ENCODE peak calls at places on chromosome 10, in ten cellular contexts. N is uterus, Q is GM23338, E is GM06990, T is psoas muscle, H is OCI-LY7, J is colonic mucosa, Y is astrocyte, S is mammary epithelial cell, R is transverse colon. W is an unnamed sample.
A peak's percentile ranks its signal among the peaks of the same experiment; 100 is the strongest.

GRCh38 chr10:109429956-109430760 is 493.2 kb downstream of the XPNPEP1 start:
- DNase-seq in N (no peak), Q (no peak), T (no peak), S (peak; percentile 2), Y (peak; percentile 89), H (no peak), J (no peak), R (no peak), E (no peak), W (peak; percentile 17)

GRCh38 chr10:46022978-46023702 is 7.3 kb downstream of the NCOA4 start:
- DNase-seq in J (peak; percentile 93), Q (peak; percentile 90), Y (peak; percentile 90), S (peak; percentile 87), E (peak; percentile 89), H (peak; percentile 61), T (peak; percentile 96), R (peak; percentile 93), N (peak; percentile 87), W (peak; percentile 94)

GRCh38 chr10:46283945-46284285 is 2.9 kb upstream of the ANTXRL start:
- DNase-seq in J (no peak), N (no peak), H (no peak), Q (no peak), T (no peak), E (no peak), S (no peak), R (peak; percentile 8), Y (no peak), W (no peak)

GRCh38 chr10:78464856-78465221 is 431.2 kb downstream of the RPS24 start:
- DNase-seq in J (no peak), T (no peak), R (no peak), H (no peak), N (no peak), E (no peak), Y (no peak), Q (no peak), S (no peak), W (no peak)

GRCh38 chr10:96714856-96715255 is 5.5 kb downstream of the PIK3AP1 start:
- DNase-seq in Q (no peak), N (no peak), Y (no peak), S (no peak), E (no peak), T (no peak), J (no peak), H (no peak), R (no peak), W (no peak)

GRCh38 chr10:22742678-22743077 is 28.3 kb upstream of the PIP4K2A start:
- DNase-seq in E (peak; percentile 39), N (no peak), R (no peak), S (no peak), T (no peak), Y (no peak), J (no peak), Q (no peak), H (peak; percentile 60), W (no peak)

GRCh38 chr10:77756319-77757232 is 119.0 kb upstream of the KCNMA1 start:
- DNase-seq in R (peak; percentile 24), T (no peak), Y (peak; percentile 46), J (peak; percentile 44), Q (peak; percentile 95), H (peak; percentile 23), N (no peak), E (no peak), S (peak; percentile 33), W (peak; percentile 88)

GRCh38 chr10:124740374-124741280 is 3.6 kb downstream of the FAM53B start:
- DNase-seq in Q (peak; percentile 46), T (peak; percentile 91), S (peak; percentile 88), R (peak; percentile 65), J (peak; percentile 71), E (peak; percentile 65), N (peak; percentile 75), H (peak; percentile 84), Y (no peak), W (peak; percentile 58)

GRCh38 chr10:22503315-22504090 is 158.2 kb downstream of the SPAG6 start:
- DNase-seq in N (no peak), R (no peak), Y (peak; percentile 63), E (no peak), Q (no peak), J (no peak), T (no peak), S (peak; percentile 43), H (no peak), W (no peak)

GRCh38 chr10:30630571-30630970 is 1.0 kb upstream of the LYZL2 start:
- DNase-seq in S (no peak), E (no peak), H (no peak), T (no peak), R (no peak), J (no peak), Y (no peak), N (no peak), Q (no peak), W (peak; percentile 85)

GRCh38 chr10:119871881-119872609 is 598 bp downstream of the MCMBP start:
- DNase-seq in E (peak; percentile 75), H (peak; percentile 72), S (peak; percentile 49), J (peak; percentile 74), T (peak; percentile 71), Q (peak; percentile 81), R (peak; percentile 70), N (peak; percentile 59), Y (no peak), W (peak; percentile 48)

GRCh38 chr10:110901954-110902819 is 16.8 kb downstream of the BBIP1 start:
- DNase-seq in H (no peak), T (no peak), R (no peak), Q (no peak), J (no peak), Y (peak; percentile 83), N (no peak), E (no peak), S (peak; percentile 85), W (peak; percentile 83)

GRCh38 chr10:113056468-113057021 is 106.5 kb downstream of the TCF7L2 start:
- DNase-seq in T (no peak), S (peak; percentile 76), N (no peak), R (no peak), Y (peak; percentile 89), J (no peak), Q (no peak), H (no peak), E (no peak), W (peak; percentile 64)

DNA sequence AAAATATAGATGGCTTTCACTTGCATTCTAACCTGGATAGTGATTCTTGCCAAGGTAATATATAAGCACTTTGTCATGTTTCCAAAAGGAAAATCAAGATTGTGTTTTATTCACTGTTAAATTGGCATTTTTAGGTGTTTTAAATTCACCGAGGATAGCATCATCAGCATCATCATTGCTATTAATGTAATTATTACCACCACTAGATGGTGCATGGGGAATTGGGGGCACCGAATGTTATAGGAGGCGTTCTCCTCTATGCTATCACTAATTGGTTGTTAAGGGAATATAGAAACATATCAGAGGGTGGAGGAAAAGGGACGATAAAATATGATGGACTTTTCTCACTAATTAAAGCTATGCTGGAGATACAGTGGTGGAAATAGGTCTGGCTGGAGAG is 95.5 kb downstream of the CELF2 start:
- DNase-seq in J (no peak), S (no peak), Y (no peak), N (no peak), R (no peak), E (no peak), H (peak; percentile 38), Q (no peak), T (no peak), W (no peak)
- TF ChIP-seq CTCF in J (no peak), S (no peak), Y (no peak), N (no peak), R (peak; percentile 25), E (peak; percentile 57), H (peak; percentile 83), Q (peak; percentile 50), T (no peak), W (no peak)

DNA sequence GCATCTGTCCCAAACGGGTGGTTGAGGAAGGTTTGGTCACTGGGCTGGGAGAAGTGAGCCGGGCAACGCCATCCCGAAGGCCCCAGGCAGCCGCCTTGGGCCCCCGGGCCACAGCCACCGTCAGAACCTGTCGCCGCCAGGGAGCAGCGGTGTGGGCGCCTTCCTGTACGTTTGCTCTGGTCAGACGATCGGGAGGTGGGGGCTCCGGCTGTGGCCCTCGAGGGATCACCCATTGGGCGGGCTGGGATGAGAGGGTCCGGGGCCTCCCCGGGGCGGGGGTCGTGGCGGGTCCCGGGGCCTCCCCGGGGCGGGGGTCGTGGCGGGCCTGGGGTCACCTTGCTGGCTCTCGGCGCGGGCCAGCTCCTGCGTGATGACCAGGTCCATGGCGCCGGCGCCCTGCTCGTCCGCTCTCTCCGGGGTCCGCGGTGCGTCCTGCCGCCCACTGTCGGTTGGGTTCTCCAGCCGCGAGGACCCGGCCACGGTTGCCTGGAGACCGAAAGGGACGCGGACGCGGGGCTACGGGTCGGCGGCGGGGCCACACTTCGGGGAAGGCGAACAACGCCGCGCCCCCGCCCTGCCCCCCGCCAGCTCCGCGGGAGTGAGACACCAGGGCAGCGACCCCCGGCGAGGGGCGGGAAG is at the start of gene CFAP46:
- DNase-seq in T (peak; percentile 70), E (peak; percentile 57), N (no peak), S (no peak), J (no peak), H (no peak), Q (peak; percentile 89), R (no peak), Y (peak; percentile 42), W (peak; percentile 53)
- H3K4me3 ChIP-seq in T (peak within 1 kb of the TSS; percentile 63), E (peak within 1 kb of the TSS; percentile 58), N (peak within 1 kb of the TSS; percentile 13), S (no peak within 1 kb of the TSS), J (peak within 1 kb of the TSS; percentile 40), H (no peak within 1 kb of the TSS), Q (peak within 1 kb of the TSS; percentile 62), R (peak within 1 kb of the TSS; percentile 59), Y (peak within 1 kb of the TSS; percentile 55), W (peak within 1 kb of the TSS; percentile 58)

DNA sequence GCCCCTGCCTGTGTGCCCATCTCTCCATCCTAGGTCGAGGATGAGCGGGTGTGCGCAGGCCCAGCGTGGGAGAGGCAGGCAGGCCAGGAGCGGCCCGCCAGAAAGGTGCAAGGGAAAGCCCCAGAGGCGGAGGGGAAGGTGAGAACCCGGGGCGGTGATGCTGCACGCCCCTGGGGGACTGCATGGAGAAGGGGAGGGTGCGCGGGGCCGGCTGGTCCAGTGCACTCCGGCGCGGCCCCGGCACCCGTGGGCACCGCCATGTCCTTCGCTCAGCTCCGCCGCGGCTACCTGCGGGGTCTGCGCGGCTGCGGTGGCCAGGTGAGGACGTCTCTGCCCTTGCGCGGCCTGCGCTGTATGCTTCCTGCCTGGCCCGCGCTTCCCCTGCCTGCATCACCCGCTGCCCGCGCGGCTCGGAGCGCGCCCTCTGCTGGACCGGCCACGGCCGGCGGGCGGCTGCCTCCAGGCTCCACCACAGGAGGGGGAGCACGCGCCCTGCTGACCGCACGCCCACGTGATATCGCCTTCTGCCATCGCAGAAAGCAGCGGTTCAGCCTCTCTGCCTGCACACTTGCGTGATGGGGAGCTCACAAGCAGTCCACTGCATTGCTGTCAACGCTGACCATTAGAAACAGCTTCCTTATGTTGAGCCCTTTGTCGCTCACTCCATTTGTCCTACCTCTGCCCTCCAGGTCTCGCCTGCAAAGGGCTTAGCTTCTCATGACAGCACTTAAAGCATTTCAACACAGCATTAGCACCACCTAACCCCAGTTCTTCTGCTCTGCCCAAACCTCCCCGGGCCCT is 73.9 kb downstream of the CXCL12 start:
- DNase-seq in Y (peak; percentile 68), N (peak; percentile 91), R (peak; percentile 84), J (peak; percentile 79), E (peak; percentile 89), Q (peak; percentile 89), H (peak; percentile 1), S (peak; percentile 11), T (peak; percentile 95), W (peak; percentile 81)
- TF ChIP-seq CTCF in Y (peak; percentile 52), N (peak; percentile 95), R (peak; percentile 89), J (peak; percentile 81), E (peak; percentile 43), Q (peak; percentile 58), H (peak; percentile 35), S (no peak), T (peak; percentile 94), W (peak; percentile 60)

DNA sequence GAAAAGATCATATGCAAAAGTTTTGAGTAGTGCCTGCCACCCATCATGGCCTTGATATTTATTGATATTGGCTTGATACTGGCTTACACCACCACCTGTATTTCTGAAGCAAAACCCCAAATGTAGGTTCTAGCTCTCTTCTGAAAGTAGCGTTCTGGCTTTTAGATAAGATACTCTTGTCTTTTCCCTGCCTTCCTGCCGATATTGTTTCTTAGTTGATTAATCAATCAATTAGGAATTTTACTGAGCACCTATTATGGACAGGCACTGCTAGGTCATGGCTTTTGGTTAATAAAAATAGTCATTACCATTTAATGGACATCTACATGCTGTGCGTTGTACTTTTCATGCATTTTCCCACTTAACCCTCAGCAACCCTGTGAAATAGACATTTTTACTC is 7.9 kb downstream of the SFRP5 start:
- DNase-seq in T (no peak), N (no peak), Y (no peak), Q (no peak), S (no peak), H (no peak), R (no peak), E (no peak), J (no peak), W (no peak)
- H3K4me3 ChIP-seq in T (no peak overlapping the region), N (no peak overlapping the region), Y (no peak overlapping the region), Q (no peak overlapping the region), S (no peak overlapping the region), H (no peak overlapping the region), R (no peak overlapping the region), E (no peak overlapping the region), J (no peak overlapping the region), W (no peak overlapping the region)